ENCODE peak calls at places on chromosomes 4 and X, in eight cellular contexts. H is Right ventricle myocardium superior, X is fibroblast of the conjunctiva, J is iPS-NIHi11, G is ureter, A is uterus, Z is NCI-H2029, V is hepatic stellate cell. C is an unnamed sample.

GRCh38 chrX:23699636-23700194 is 32.4 kb downstream of the PRDX4 start:
- DNase-seq in H (peak), X (no peak), J (peak), G (peak), A (no peak), Z (no peak), V (peak), C (no peak)

GRCh38 chrX:13750204-13750603 is 15.7 kb downstream of the OFD1 start:
- DNase-seq in H (no peak), X (no peak), J (peak), G (no peak), A (no peak), Z (peak), V (no peak), C (no peak)

GRCh38 chrX:14027031-14027430 is 2.7 kb downstream of the GEMIN8 start:
- DNase-seq in H (peak), X (no peak), J (no peak), G (no peak), A (no peak), Z (no peak), V (no peak), C (no peak)

GRCh38 chr4:106529348-106530033 is 160.9 kb upstream of the GIMD1 start:
- DNase-seq in H (no peak), X (no peak), J (no peak), G (no peak), A (no peak), Z (no peak), V (no peak), C (no peak)

GRCh38 chr4:98148856-98149255 is 5.6 kb upstream of the STPG2 start:
- DNase-seq in H (no peak), X (no peak), J (no peak), G (no peak), A (no peak), Z (peak), V (no peak), C (peak)

GRCh38 chr4:7394681-7395451 is 39.9 kb downstream of the PSAPL1 start:
- DNase-seq in H (no peak), X (no peak), J (no peak), G (peak), A (peak), Z (no peak), V (no peak), C (no peak)

GRCh38 chrX:3951859-3952258 is 238.4 kb upstream of the PRKX start:
- DNase-seq in H (no peak), X (no peak), J (no peak), G (no peak), A (no peak), Z (no peak), V (no peak), C (no peak)

GRCh38 chr4:15145709-15146108 is 143.4 kb downstream of the CPEB2 start:
- DNase-seq in H (peak), X (no peak), J (no peak), G (no peak), A (no peak), Z (peak), V (no peak), C (no peak)

GRCh38 chr4:68074397-68074796 is 55.3 kb downstream of the TMPRSS11F start:
- DNase-seq in H (no peak), X (no peak), J (no peak), G (no peak), A (no peak), Z (no peak), V (no peak), C (no peak)

GRCh38 chrX:107571296-107571998 is 56.9 kb upstream of the PRPS1 start:
- DNase-seq in H (no peak), X (peak), J (no peak), G (no peak), A (no peak), Z (no peak), V (peak), C (no peak)

GRCh38 chrX:54817220-54817820 is 9.8 kb downstream of the MAGED2 start:
- DNase-seq in H (no peak), X (no peak), J (no peak), G (peak), A (no peak), Z (no peak), V (no peak), C (no peak)

GRCh38 chrX:9682861-9683260 is 82.8 kb downstream of the GPR143 start:
- DNase-seq in H (no peak), X (no peak), J (no peak), G (no peak), A (no peak), Z (no peak), V (no peak), C (no peak)

GRCh38 chrX:100829730-100830129 is 9.5 kb downstream of the CSTF2 start:
- DNase-seq in H (no peak), X (peak), J (no peak), G (no peak), A (no peak), Z (no peak), V (no peak), C (no peak)

GRCh38 chrX:143873343-143873742 is 10.5 kb upstream of the UBE2NL start:
- DNase-seq in H (no peak), X (peak), J (no peak), G (no peak), A (no peak), Z (no peak), V (no peak), C (no peak)

GRCh38 chr4:2415881-2416563 is 2.4 kb downstream of the ZFYVE28 start:
- DNase-seq in H (no peak), X (no peak), J (no peak), G (no peak), A (no peak), Z (no peak), V (no peak), C (no peak)

GRCh38 chr4:4461850-4462249 is 74.9 kb downstream of the NSG1 start:
- DNase-seq in H (no peak), X (no peak), J (no peak), G (peak), A (no peak), Z (no peak), V (no peak), C (peak)

GRCh38 chrX:40106677-40107290 is 9.0 kb upstream of the BCOR start:
- DNase-seq in H (no peak), X (no peak), J (no peak), G (no peak), A (no peak), Z (no peak), V (no peak), C (no peak)

GRCh38 chr4:137367608-137368007 is 164.7 kb downstream of the PCDH18 start:
- DNase-seq in H (no peak), X (peak), J (no peak), G (no peak), A (no peak), Z (no peak), V (peak), C (no peak)

C was measured in NCI-H510A.